ENCODE peak calls at places on chromosomes 5 and 9, in seven cellular contexts. Y is hepatic stellate cell; M is B cell; R is left lobe of liver; Q is Caki2; P is T-helper 1 cell; G is activated CD8-positive, alpha-beta memory T cell treated with anti-CD3 and anti-CD28 coated beads, Interleukin-2, amount 50 U/mL, for 48 hours. A is an unnamed sample.

GRCh38 chr5:64505769-64506566 is at the start of gene RGS7BP:
- DNase-seq in Y (peak), R (peak), M (no peak), P (no peak), G (no peak), Q (no peak), A (peak)

GRCh38 chr5:168327019-168327421 is 35.6 kb downstream of the WWC1 start:
- DNase-seq in P (no peak), R (no peak), M (no peak), G (no peak), Q (no peak), Y (no peak), A (peak)

GRCh38 chr5:122053181-122054109 is 24.6 kb downstream of the LOX start:
- DNase-seq in M (no peak), G (no peak), Y (no peak), R (no peak), P (no peak), Q (no peak), A (no peak)

GRCh38 chr5:115459844-115460243 is 84.7 kb downstream of the FEM1C start:
- DNase-seq in Y (no peak), R (no peak), M (no peak), Q (no peak), P (no peak), G (no peak), A (no peak)

GRCh38 chr5:73121109-73121443 is 701 bp downstream of the TMEM171 start:
- DNase-seq in Q (peak), Y (peak), G (no peak), M (no peak), P (no peak), R (no peak), A (peak)

GRCh38 chr5:134090482-134090881 is 24.0 kb upstream of the TCF7 start:
- DNase-seq in P (no peak), G (no peak), Q (no peak), M (no peak), Y (no peak), R (no peak), A (no peak)

GRCh38 chr9:127279717-127280285 is 15.2 kb downstream of the GARNL3 start:
- DNase-seq in R (no peak), G (no peak), Y (no peak), P (no peak), Q (no peak), M (no peak), A (no peak)

GRCh38 chr9:101369286-101369685 is 15.5 kb downstream of the BAAT start:
- DNase-seq in Y (no peak), P (no peak), M (no peak), R (no peak), Q (no peak), G (no peak), A (peak)

GRCh38 chr5:168315991-168316578 is 24.6 kb downstream of the WWC1 start:
- DNase-seq in P (no peak), G (no peak), R (no peak), Y (no peak), M (no peak), Q (no peak), A (peak)

GRCh38 chr9:109507421-109507838 is 9.3 kb upstream of the PTPN3 start:
- DNase-seq in Q (peak), Y (peak), G (no peak), P (no peak), M (no peak), R (peak), A (peak)

GRCh38 chr5:132428811-132429440 is 59.4 kb downstream of the SLC22A5 start:
- DNase-seq in M (no peak), Y (peak), R (peak), Q (no peak), P (no peak), G (peak), A (peak)

GRCh38 chr5:11143456-11144267 is 382.6 kb upstream of the DAP start:
- DNase-seq in P (no peak), M (peak), R (no peak), Y (no peak), Q (no peak), G (peak), A (no peak)

GRCh38 chr5:157860898-157861894 is 2.3 kb upstream of the CLINT1 start:
- DNase-seq in M (peak), Q (no peak), P (peak), Y (no peak), R (peak), G (no peak), A (no peak)

GRCh38 chr9:128420651-128421473 is at the start of gene CERCAM:
- DNase-seq in Y (peak), G (peak), R (peak), M (peak), Q (peak), P (no peak), A (peak)

GRCh38 chr5:179343021-179343781 is 2.1 kb downstream of the ADAMTS2 start:
- DNase-seq in M (no peak), G (no peak), R (no peak), Q (no peak), P (no peak), Y (no peak), A (no peak)

GRCh38 chr9:134824583-134824982 is 56.0 kb upstream of the FCN2 start:
- DNase-seq in P (no peak), G (no peak), Y (no peak), M (no peak), R (no peak), Q (no peak), A (no peak)

GRCh38 chr5:10329808-10330481 is 22.2 kb upstream of the CMBL start:
- DNase-seq in M (no peak), P (no peak), Q (no peak), Y (peak), G (peak), R (peak), A (no peak)

GRCh38 chr5:32270946-32271345 is 41.8 kb downstream of the MTMR12 start:
- DNase-seq in M (no peak), R (no peak), G (no peak), Y (no peak), Q (no peak), P (no peak), A (no peak)

GRCh38 chr9:75910716-75911115 is 20.2 kb downstream of the PCSK5 start:
- DNase-seq in P (no peak), G (no peak), M (no peak), R (no peak), Y (no peak), Q (no peak), A (no peak)

GRCh38 chr5:58380655-58381054 is 79.2 kb downstream of the PLK2 start:
- DNase-seq in R (no peak), P (no peak), M (no peak), Y (no peak), Q (peak), G (no peak), A (no peak)

GRCh38 chr5:84487963-84488362 is 103.3 kb upstream of the EDIL3 start:
- DNase-seq in R (no peak), P (no peak), G (no peak), Y (peak), M (no peak), Q (no peak), A (peak)

GRCh38 chr9:10674586-10674985 is 61.8 kb upstream of the PTPRD start:
- DNase-seq in G (no peak), R (no peak), P (no peak), Q (no peak), Y (no peak), M (no peak), A (no peak)

GRCh38 chr9:12272471-12273072 is 420.6 kb upstream of the TYRP1 start:
- DNase-seq in M (no peak), P (no peak), Y (no peak), G (no peak), Q (no peak), R (no peak), A (no peak)

GRCh38 chr5:44536650-44537260 is 147.5 kb upstream of the FGF10 start:
- DNase-seq in R (no peak), G (no peak), P (no peak), Y (peak), Q (peak), M (no peak), A (peak)

GRCh38 chr5:141524604-141525597 is 36.0 kb downstream of the PCDHGC5 start:
- DNase-seq in Q (peak), P (peak), Y (peak), G (peak), M (peak), R (peak), A (peak)

GRCh38 chr9:3359778-3360177 is 166.0 kb downstream of the RFX3 start:
- DNase-seq in Q (no peak), R (no peak), P (no peak), M (no peak), Y (no peak), G (no peak), A (no peak)

GRCh38 chr5:122759310-122759709 is 15.6 kb upstream of the SNX2 start:
- DNase-seq in R (no peak), Q (no peak), G (no peak), P (no peak), Y (no peak), M (no peak), A (no peak)

GRCh38 chr5:41722359-41722950 is 147.8 kb downstream of the OXCT1 start:
- DNase-seq in G (no peak), P (no peak), M (no peak), R (no peak), Y (no peak), Q (no peak), A (no peak)

GRCh38 chr9:84828101-84828500 is 158.6 kb downstream of the NTRK2 start:
- DNase-seq in Y (no peak), M (no peak), G (no peak), P (no peak), R (no peak), Q (no peak), A (no peak)

GRCh38 chr5:105868038-105868775 is 1802.5 kb downstream of the EFNA5 start:
- DNase-seq in Y (no peak), P (no peak), M (no peak), R (no peak), Q (no peak), G (no peak), A (peak)

GRCh38 chr9:137194909-137195308 is 5.6 kb downstream of the TPRN start:
- DNase-seq in M (no peak), P (no peak), G (no peak), Y (no peak), R (no peak), Q (no peak), A (peak)

GRCh38 chr9:121298689-121299112 is 30.7 kb downstream of the GSN start:
- DNase-seq in M (peak), G (no peak), Y (peak), P (no peak), R (no peak), Q (no peak), A (no peak)

A was measured in epithelial cell of esophagus.